ENCODE peak calls at places on chromosomes 16 and 17, in seven cellular contexts. B, E, P, R, U, Q and D are unnamed samples.

GRCh38 chr17:58335061-58335731 is 6.6 kb upstream of the TSPOAP1 start:
- DNase-seq in Q (no peak), U (no peak), E (no peak), R (no peak), P (peak), B (no peak), D (no peak)

GRCh38 chr16:78522327-78522726 is 422.9 kb downstream of the WWOX start:
- DNase-seq in Q (no peak), P (no peak), E (no peak), R (no peak), B (no peak), U (no peak), D (no peak)

GRCh38 chr17:32536736-32537646 is 50.2 kb downstream of the CDK5R1 start:
- DNase-seq in U (no peak), P (no peak), B (peak), R (no peak), E (no peak), Q (no peak), D (no peak)

GRCh38 chr17:80768936-80769335 is 222.7 kb upstream of the CHMP6 start:
- DNase-seq in Q (no peak), P (no peak), U (no peak), E (no peak), B (no peak), R (no peak), D (no peak)

GRCh38 chr16:21994856-21995465 is 6.0 kb downstream of the PDZD9 start:
- DNase-seq in U (no peak), Q (no peak), P (peak), E (no peak), B (no peak), R (no peak), D (no peak)

GRCh38 chr17:44436336-44436735 is 46.9 kb upstream of the ITGA2B start:
- DNase-seq in R (no peak), U (no peak), P (no peak), E (no peak), Q (no peak), B (no peak), D (no peak)

GRCh38 chr16:72508196-72508595 is 336.2 kb upstream of the PMFBP1 start:
- DNase-seq in U (no peak), E (no peak), R (no peak), Q (no peak), B (peak), P (no peak), D (no peak)

GRCh38 chr17:17768415-17769088 is 68.2 kb downstream of the SREBF1 start:
- DNase-seq in B (no peak), P (no peak), R (no peak), E (no peak), U (no peak), Q (no peak), D (no peak)

GRCh38 chr17:48198950-48199541 is 91.5 kb downstream of the SNX11 start:
- DNase-seq in E (no peak), B (no peak), P (peak), R (peak), U (peak), Q (no peak), D (no peak)

GRCh38 chr17:146983-147761 is 9.8 kb downstream of the SCGB1C2 start:
- DNase-seq in E (no peak), P (no peak), B (no peak), R (no peak), U (no peak), Q (no peak), D (no peak)

GRCh38 chr17:12664894-12665262 is 812 bp upstream of the MYOCD start:
- DNase-seq in B (no peak), Q (no peak), U (no peak), P (no peak), E (no peak), R (no peak), D (no peak)

GRCh38 chr16:70746708-70747424 is 54.1 kb downstream of the VAC14 start:
- DNase-seq in R (peak), P (peak), B (peak), U (no peak), Q (no peak), E (no peak), D (peak)

GRCh38 chr16:35195173-35195863 is 1735.9 kb downstream of the TP53TG3F start:
- DNase-seq in R (peak), Q (no peak), B (no peak), P (no peak), E (no peak), U (no peak), D (no peak)

GRCh38 chr17:79045830-79046500 is 22.0 kb downstream of the C1QTNF1 start:
- DNase-seq in R (peak), P (peak), B (peak), U (peak), Q (peak), E (peak), D (peak)

GRCh38 chr17:9768381-9768934 is 22.9 kb downstream of the DHRS7C start:
- DNase-seq in P (peak), R (no peak), B (peak), Q (peak), E (peak), U (peak), D (peak)

GRCh38 chr17:82440991-82441627 is 9.4 kb downstream of the CYBC1 start:
- DNase-seq in B (peak), R (peak), U (peak), E (no peak), P (no peak), Q (peak), D (peak)

GRCh38 chr16:10961231-10961630 is 16.9 kb downstream of the CLEC16A start:
- DNase-seq in R (no peak), Q (no peak), E (no peak), B (peak), P (no peak), U (no peak), D (no peak)

GRCh38 chr17:63975541-63976092 is 2.9 kb upstream of the SCN4A start:
- DNase-seq in R (no peak), B (no peak), U (no peak), P (no peak), Q (no peak), E (no peak), D (no peak)

GRCh38 chr16:10405386-10405939 is 19.6 kb downstream of the ATF7IP2 start:
- DNase-seq in Q (no peak), B (peak), P (no peak), E (no peak), R (no peak), U (no peak), D (no peak)

GRCh38 chr16:52296070-52296469 is 250.9 kb downstream of the TOX3 start:
- DNase-seq in U (no peak), Q (no peak), E (no peak), R (no peak), P (no peak), B (no peak), D (no peak)

GRCh38 chr17:12395733-12396354 is 269.8 kb upstream of the MYOCD start:
- DNase-seq in E (peak), P (peak), B (no peak), Q (no peak), U (no peak), R (no peak), D (no peak)

GRCh38 chr16:1696863-1697262 is 9.1 kb upstream of the MAPK8IP3 start:
- DNase-seq in R (no peak), B (no peak), U (no peak), P (no peak), E (no peak), Q (no peak), D (no peak)

GRCh38 chr16:57372372-57373116 is at the start of gene CX3CL1:
- DNase-seq in Q (no peak), B (peak), P (no peak), R (no peak), E (peak), U (no peak), D (no peak)

GRCh38 chr17:75343007-75343406 is 53.8 kb upstream of the SLC25A19 start:
- DNase-seq in E (no peak), P (no peak), B (no peak), R (no peak), Q (no peak), U (no peak), D (no peak)

GRCh38 chr17:56577190-56577589 is 16.3 kb upstream of the NOG start:
- DNase-seq in Q (no peak), U (no peak), E (no peak), P (no peak), R (no peak), B (no peak), D (no peak)

GRCh38 chr17:77210331-77210730 is 69.6 kb downstream of the SEC14L1 start:
- DNase-seq in U (no peak), R (no peak), B (no peak), E (no peak), Q (no peak), P (no peak), D (no peak)

GRCh38 chr16:2971134-2971984 is 2.2 kb downstream of the PAQR4 start:
- DNase-seq in P (no peak), E (no peak), U (no peak), B (no peak), Q (no peak), R (no peak), D (no peak)

GRCh38 chr17:68910256-68910705 is 44.9 kb downstream of the ABCA8 start:
- DNase-seq in E (no peak), P (peak), B (peak), Q (no peak), U (no peak), R (no peak), D (peak)

GRCh38 chr16:3652373-3653037 is 2.0 kb upstream of the DNASE1 start:
- DNase-seq in E (no peak), U (no peak), B (no peak), Q (no peak), P (no peak), R (no peak), D (no peak)

GRCh38 chr17:78759969-78760352 is 22.1 kb downstream of the CYTH1 start:
- DNase-seq in E (no peak), P (no peak), U (no peak), B (no peak), R (no peak), Q (no peak), D (peak)

GRCh38 chr17:19977360-19978205 is at the start of gene AKAP10:
- DNase-seq in E (peak), R (peak), B (peak), P (peak), Q (peak), U (peak), D (peak)

GRCh38 chr17:64315032-64315490 is 52.0 kb upstream of the TEX2 start:
- DNase-seq in B (no peak), P (no peak), E (no peak), U (no peak), Q (no peak), R (no peak), D (no peak)

GRCh38 chr17:76445697-76446448 is 7.1 kb downstream of the UBE2O start:
- DNase-seq in P (no peak), E (no peak), B (no peak), R (no peak), Q (no peak), U (no peak), D (no peak)